ENCODE peak calls at places on chromosomes 12 and 14, in five cellular contexts. C, Z, B, T and D are unnamed samples.

GRCh38 chr14:79408696-79409095 is 802.6 kb downstream of the DIO2 start:
- DNase-seq in C (no peak), Z (no peak), B (no peak), T (no peak), D (no peak)

GRCh38 chr14:104140463-104141331 is 2.3 kb downstream of the KIF26A start:
- DNase-seq in C (peak; percentile 51), Z (no peak), B (no peak), T (no peak), D (no peak)

GRCh38 chr14:77251870-77252269 is 19.1 kb downstream of the NGB start:
- DNase-seq in C (no peak), Z (no peak), B (no peak), T (no peak), D (no peak)

GRCh38 chr14:81423504-81423903 is 23.4 kb upstream of the STON2 start:
- DNase-seq in C (peak; percentile 85), Z (no peak), B (no peak), T (no peak), D (no peak)

GRCh38 chr14:52948039-52948438 is 2.8 kb downstream of the FERMT2 start:
- DNase-seq in C (no peak), Z (no peak), B (no peak), T (no peak), D (no peak)

GRCh38 chr14:69574266-69574953 is at the start of gene CCDC177:
- DNase-seq in C (no peak), Z (peak; percentile 63), B (peak; percentile 28), T (peak; percentile 78), D (peak; percentile 43)

GRCh38 chr12:56337753-56338221 is 897 bp upstream of the IL23A start:
- DNase-seq in C (no peak), Z (no peak), B (no peak), T (no peak), D (no peak)

GRCh38 chr14:53921027-53921426 is 35.6 kb downstream of the BMP4 start:
- DNase-seq in C (no peak), Z (no peak), B (no peak), T (no peak), D (no peak)

GRCh38 chr12:94761559-94761958 is 111.2 kb upstream of the TMCC3 start:
- DNase-seq in C (no peak), Z (no peak), B (peak; percentile 92), T (no peak), D (no peak)

GRCh38 chr12:25904442-25904841 is 54.0 kb upstream of the RASSF8 start:
- DNase-seq in C (no peak), Z (no peak), B (peak; percentile 20), T (no peak), D (no peak)

GRCh38 chr14:77270361-77271112 is 469 bp downstream of the NGB start:
- DNase-seq in C (no peak), Z (no peak), B (no peak), T (no peak), D (no peak)

GRCh38 chr14:71300474-71301359 is 393.5 kb downstream of the PCNX1 start:
- DNase-seq in C (no peak), Z (no peak), B (peak; percentile 78), T (no peak), D (no peak)

GRCh38 chr12:97556201-97556824 is 93.7 kb downstream of the RMST start:
- DNase-seq in C (no peak), Z (no peak), B (peak; percentile 92), T (peak; percentile 25), D (peak; percentile 80)

GRCh38 chr12:46260153-46260912 is 8.5 kb downstream of the SLC38A1 start:
- DNase-seq in C (no peak), Z (no peak), B (peak; percentile 69), T (peak; percentile 51), D (no peak)

GRCh38 chr12:100566887-100567637 is 6.4 kb upstream of the GAS2L3 start:
- DNase-seq in C (no peak), Z (peak; percentile 32), B (peak; percentile 18), T (no peak), D (no peak)

GRCh38 chr12:27969011-27969900 is 3.3 kb downstream of the PTHLH start:
- DNase-seq in C (no peak), Z (no peak), B (peak; percentile 49), T (peak; percentile 55), D (no peak)

GRCh38 chr12:132153501-132154340 is 9.5 kb downstream of the NOC4L start:
- DNase-seq in C (peak; percentile 61), Z (peak; percentile 50), B (peak; percentile 59), T (peak; percentile 87), D (peak; percentile 38)

GRCh38 chr12:100779191-100779590 is 15.4 kb upstream of the ANO4 start:
- DNase-seq in C (no peak), Z (no peak), B (no peak), T (no peak), D (no peak)

GRCh38 chr14:34231626-34232025 is 230.4 kb downstream of the SPTSSA start:
- DNase-seq in C (no peak), Z (peak; percentile 60), B (peak; percentile 69), T (no peak), D (no peak)

GRCh38 chr12:103441437-103442186 is 54.2 kb downstream of the C12orf42 start:
- DNase-seq in C (no peak), Z (peak; percentile 18), B (no peak), T (no peak), D (no peak)

GRCh38 chr14:100078997-100079561 is 13.9 kb downstream of the EVL start:
- DNase-seq in C (no peak), Z (peak; percentile 34), B (peak; percentile 73), T (no peak), D (no peak)

GRCh38 chr12:51820721-51821422 is 27.6 kb downstream of the FIGNL2 start:
- DNase-seq in C (no peak), Z (peak; percentile 55), B (peak; percentile 71), T (peak; percentile 77), D (peak; percentile 34)

GRCh38 chr14:99479903-99480855 is 480 bp downstream of the SETD3 start:
- DNase-seq in C (peak; percentile 85), Z (peak; percentile 59), B (peak; percentile 73), T (peak; percentile 78), D (peak; percentile 22)

GRCh38 chr14:54653764-54654469 is 87.0 kb downstream of the SAMD4A start:
- DNase-seq in C (peak; percentile 74), Z (no peak), B (peak; percentile 91), T (no peak), D (no peak)

GRCh38 chr14:34770901-34771300 is 56.5 kb upstream of the CFL2 start:
- DNase-seq in C (no peak), Z (no peak), B (peak; percentile 21), T (no peak), D (no peak)

GRCh38 chr12:2547273-2548044 is 247.3 kb upstream of the FKBP4 start:
- DNase-seq in C (no peak), Z (no peak), B (no peak), T (no peak), D (no peak)

GRCh38 chr12:79127268-79127895 is 262.8 kb downstream of the SYT1 start:
- DNase-seq in C (no peak), Z (no peak), B (peak; percentile 99), T (no peak), D (no peak)

DNA sequence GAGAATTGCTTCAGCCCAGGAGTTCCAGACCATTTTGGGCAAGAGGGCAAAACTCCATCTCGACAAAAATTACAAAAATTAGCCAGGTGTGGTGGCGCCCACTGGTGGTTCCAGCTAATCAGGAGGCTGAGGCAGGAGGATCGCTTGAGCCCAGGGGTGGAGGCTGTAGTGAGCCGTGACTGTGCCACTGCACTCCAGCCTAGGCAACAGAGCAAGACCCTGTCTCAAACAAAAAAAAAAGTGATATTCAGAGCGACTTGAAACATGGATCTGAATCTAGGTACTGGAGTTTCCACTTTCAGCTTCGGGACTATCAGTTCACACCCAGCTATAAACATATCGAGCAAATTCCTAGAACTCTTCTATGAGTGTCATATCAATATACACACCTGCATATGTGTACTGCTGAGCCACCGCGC is 16.3 kb upstream of the RNF34 start:
- DNase-seq in C (no peak), Z (no peak), B (no peak), T (no peak), D (no peak)
- H3K4me3 ChIP-seq in C (no peak overlapping the region), Z (no peak overlapping the region), B (no peak overlapping the region), T (no peak overlapping the region), D (no peak overlapping the region)

GRCh38 chr14:50823051-50823762 is 7.8 kb downstream of the NIN start:
- DNase-seq in C (no peak), Z (no peak), B (peak; percentile 43), T (no peak), D (no peak)

GRCh38 chr14:50822501-50823042 is 8.4 kb downstream of the NIN start:
- DNase-seq in C (no peak), Z (no peak), B (no peak), T (no peak), D (no peak)

GRCh38 chr14:50823763-50824636 is 7.0 kb downstream of the NIN start:
- DNase-seq in C (no peak), Z (no peak), B (peak; percentile 39), T (no peak), D (no peak)

GRCh38 chr14:50821471-50822464 is 9.2 kb downstream of the NIN start:
- DNase-seq in C (no peak), Z (peak; percentile 23), B (no peak), T (no peak), D (no peak)

GRCh38 chr14:50820786-50821185 is 10.2 kb downstream of the NIN start:
- DNase-seq in C (no peak), Z (no peak), B (no peak), T (no peak), D (no peak)
- H3K4me1 ChIP-seq in C (no peaks in the 10 kb centered on the region), Z (no peaks in the 10 kb centered on the region), B (peaks cover 15% of the 10 kb centered on the region), T (no peaks in the 10 kb centered on the region), D (no peaks in the 10 kb centered on the region)

GRCh38 chr12:109566424-109566823 is 6.9 kb downstream of the MMAB start:
- DNase-seq in C (no peak), Z (no peak), B (no peak), T (no peak), D (no peak)

GRCh38 chr12:109567967-109568366 is 5.3 kb downstream of the MMAB start:
- DNase-seq in C (no peak), Z (no peak), B (no peak), T (no peak), D (no peak)

GRCh38 chr12:109567296-109567695 is 6.0 kb downstream of the MMAB start:
- DNase-seq in C (no peak), Z (no peak), B (no peak), T (no peak), D (peak; percentile 17)

GRCh38 chr12:109571773-109572505 is 1.4 kb downstream of the MMAB start:
- DNase-seq in C (no peak), Z (no peak), B (no peak), T (no peak), D (peak; percentile 43)

DNA sequence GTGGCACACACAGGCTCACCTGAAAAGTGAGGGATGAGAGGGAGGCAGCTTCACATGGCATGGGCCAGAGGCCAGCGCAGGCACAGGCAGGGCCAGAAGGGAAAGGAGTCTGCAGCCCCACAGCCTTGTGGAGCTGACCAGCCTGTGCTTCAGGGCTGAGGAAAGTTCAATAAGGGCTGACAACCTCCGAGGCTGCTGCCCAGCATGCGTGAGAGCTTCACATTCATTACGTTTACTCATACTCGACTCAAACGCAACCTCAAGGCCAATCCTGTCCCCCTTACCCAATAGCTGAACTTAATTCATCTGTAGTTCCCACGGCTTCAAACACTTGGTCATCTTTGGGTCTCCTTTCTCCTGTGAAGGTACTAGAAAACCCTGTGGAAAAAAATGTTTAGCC is 4.8 kb downstream of the MMAB start:
- DNase-seq in C (no peak), Z (no peak), B (no peak), T (no peak), D (no peak)
- H3K36me3 ChIP-seq in C (peaks cover 81% of the 10 kb centered on the region), Z (no peaks in the 10 kb centered on the region), B (peaks cover 6% of the 10 kb centered on the region), T (peaks cover 22% of the 10 kb centered on the region), D (no peaks in the 10 kb centered on the region)

GRCh38 chr12:110269622-110270124 is 11.4 kb upstream of the ATP2A2 start:
- DNase-seq in C (no peak), Z (no peak), B (peak; percentile 90), T (no peak), D (no peak)
- H3K4me3 ChIP-seq in C (no peak overlapping the region), Z (no peak overlapping the region), B (no peak overlapping the region), T (no peak overlapping the region), D (no peak overlapping the region)